ENCODE peak calls at places on chromosomes 16 and 17, in eight cellular contexts. T, K, O, Z, N, A, C and L are unnamed samples.
A peak's percentile ranks its signal among the peaks of the same experiment; 100 is the strongest.

GRCh38 chr16:12295395-12295794 is 318.9 kb downstream of the SNX29 start:
- DNase-seq in T (no peak), K (no peak), O (no peak), Z (no peak), N (no peak), A (no peak), C (no peak), L (no peak)

GRCh38 chr17:55496094-55496881 is 15.0 kb downstream of the SMIM36 start:
- DNase-seq in T (no peak), K (no peak), O (peak; percentile 76), Z (no peak), N (no peak), A (no peak), C (no peak), L (no peak)

GRCh38 chr16:55552621-55553020 is 13.9 kb upstream of the CAPNS2 start:
- DNase-seq in T (no peak), K (no peak), O (no peak), Z (no peak), N (no peak), A (no peak), C (no peak), L (no peak)

GRCh38 chr16:2586241-2586640 is 48.4 kb downstream of the PDPK1 start:
- DNase-seq in T (no peak), K (no peak), O (no peak), Z (no peak), N (peak; percentile 21), A (no peak), C (peak; percentile 52), L (no peak)

GRCh38 chr16:73054732-73055481 is 7.0 kb upstream of the ZFHX3 start:
- DNase-seq in T (no peak), K (peak; percentile 59), O (peak; percentile 47), Z (no peak), N (no peak), A (no peak), C (no peak), L (no peak)

GRCh38 chr16:75491876-75492275 is 3.4 kb downstream of the CHST6 start:
- DNase-seq in T (no peak), K (peak; percentile 51), O (no peak), Z (no peak), N (no peak), A (no peak), C (no peak), L (no peak)

GRCh38 chr16:57720142-57720575 is 15.4 kb upstream of the KATNB1 start:
- DNase-seq in T (peak; percentile 25), K (no peak), O (peak; percentile 85), Z (no peak), N (peak; percentile 61), A (peak; percentile 51), C (no peak), L (peak; percentile 40)

GRCh38 chr16:4603624-4604170 is 11.0 kb downstream of the UBALD1 start:
- DNase-seq in T (no peak), K (no peak), O (no peak), Z (no peak), N (no peak), A (no peak), C (no peak), L (no peak)

GRCh38 chr17:50916026-50916707 is 50.0 kb upstream of the TOB1 start:
- DNase-seq in T (no peak), K (no peak), O (no peak), Z (no peak), N (no peak), A (no peak), C (no peak), L (no peak)